ENCODE peak calls at places on chromosome 2, in six cellular contexts. D, M, A, V, T and Y are unnamed samples.

GRCh38 chr2:16102976-16103380 is 162.6 kb downstream of the MYCN start:
- DNase-seq in M (peak; percentile 44), V (no peak), A (no peak), D (peak; percentile 78), T (no peak), Y (peak; percentile 73)

GRCh38 chr2:43519711-43520221 is 76.1 kb downstream of the THADA start:
- DNase-seq in V (peak; percentile 97), D (no peak), M (peak; percentile 29), A (peak; percentile 19), T (no peak), Y (no peak)

GRCh38 chr2:17539993-17540812 is at the start of gene VSNL1:
- DNase-seq in M (peak; percentile 96), V (peak; percentile 68), D (peak; percentile 85), T (peak; percentile 82), A (peak; percentile 98), Y (peak; percentile 88)

GRCh38 chr2:8006626-8007025 is 675.2 kb upstream of the ID2 start:
- DNase-seq in T (no peak), D (no peak), A (no peak), V (no peak), M (no peak), Y (no peak)

GRCh38 chr2:12824304-12824761 is 107.6 kb downstream of the TRIB2 start:
- DNase-seq in A (peak; percentile 11), V (peak; percentile 44), M (no peak), D (no peak), T (no peak), Y (no peak)

GRCh38 chr2:40218679-40219078 is 233.2 kb downstream of the SLC8A1 start:
- DNase-seq in V (no peak), T (no peak), M (no peak), D (peak; percentile 19), A (no peak), Y (no peak)

GRCh38 chr2:16312771-16313170 is 352.9 kb downstream of the CYRIA start:
- DNase-seq in M (no peak), A (no peak), V (no peak), T (no peak), D (no peak), Y (no peak)

GRCh38 chr2:60608679-60609078 is 55.2 kb upstream of the BCL11A start:
- DNase-seq in A (no peak), M (no peak), D (no peak), V (peak; percentile 29), T (no peak), Y (no peak)

GRCh38 chr2:30149513-30149912 is 2.7 kb downstream of the YPEL5 start:
- DNase-seq in A (peak; percentile 40), V (no peak), D (no peak), T (no peak), M (peak; percentile 80), Y (peak; percentile 61)

GRCh38 chr2:121999273-121999672 is 243.8 kb downstream of the TSN start:
- DNase-seq in V (peak; percentile 63), T (no peak), A (no peak), M (no peak), D (peak; percentile 78), Y (no peak)

GRCh38 chr2:152339762-152340286 is 4.8 kb downstream of the FMNL2 start:
- DNase-seq in D (no peak), V (no peak), T (no peak), M (no peak), A (no peak), Y (no peak)

GRCh38 chr2:42067521-42067920 is 19.7 kb downstream of the PKDCC start:
- DNase-seq in M (no peak), T (no peak), A (no peak), D (peak; percentile 71), V (no peak), Y (no peak)

GRCh38 chr2:86221066-86221684 is 21.9 kb downstream of the MRPL35 start:
- DNase-seq in T (no peak), M (peak; percentile 80), V (peak; percentile 45), D (peak; percentile 55), A (peak; percentile 79), Y (peak; percentile 63)

GRCh38 chr2:17790539-17790938 is 25.7 kb upstream of the MSGN1 start:
- DNase-seq in M (no peak), T (no peak), D (no peak), V (no peak), A (no peak), Y (no peak)

DNA sequence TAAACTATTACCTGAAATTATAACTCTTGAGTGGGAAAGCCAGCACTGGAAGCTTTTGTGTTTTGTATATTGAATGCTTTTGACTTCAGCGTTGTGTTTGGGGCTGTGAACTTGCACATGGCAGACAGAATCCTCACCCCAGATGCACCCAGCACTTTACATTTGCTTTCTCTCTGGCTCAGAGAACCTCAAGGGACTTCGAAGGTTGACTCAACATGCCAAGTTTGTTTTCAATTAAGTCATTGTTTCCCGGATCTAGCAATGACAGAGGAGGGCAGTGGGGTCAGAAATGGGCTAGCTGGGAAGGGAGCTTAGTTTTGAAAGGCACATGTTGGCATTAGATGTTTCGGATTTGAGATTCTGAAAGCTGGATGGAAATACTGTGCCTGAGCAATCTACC is 22.4 kb downstream of the TET3 start:
- DNase-seq in V (peak; percentile 32), T (no peak), D (no peak), A (no peak), M (no peak), Y (no peak)
- H3K4me3 ChIP-seq in V (no peak overlapping the region), T (no peak overlapping the region), D (no peak overlapping the region), A (no peak overlapping the region), M (no peak overlapping the region), Y (no peak overlapping the region)

GRCh38 chr2:100817388-100817985 is 2.5 kb upstream of the NPAS2 start:
- DNase-seq in T (no peak), D (no peak), A (no peak), M (no peak), V (no peak), Y (no peak)

GRCh38 chr2:100820346-100821254 is 661 bp downstream of the NPAS2 start:
- DNase-seq in T (no peak), M (peak; percentile 42), A (peak; percentile 39), D (peak; percentile 24), V (no peak), Y (peak; percentile 64)

GRCh38 chr2:100818003-100818605 is 1.8 kb upstream of the NPAS2 start:
- DNase-seq in V (peak; percentile 29), A (no peak), M (no peak), T (no peak), D (no peak), Y (no peak)

GRCh38 chr2:100819365-100820345 is at the start of gene NPAS2:
- DNase-seq in M (peak; percentile 46), A (peak; percentile 82), D (peak; percentile 57), T (peak; percentile 71), V (peak; percentile 46), Y (peak; percentile 86)

DNA sequence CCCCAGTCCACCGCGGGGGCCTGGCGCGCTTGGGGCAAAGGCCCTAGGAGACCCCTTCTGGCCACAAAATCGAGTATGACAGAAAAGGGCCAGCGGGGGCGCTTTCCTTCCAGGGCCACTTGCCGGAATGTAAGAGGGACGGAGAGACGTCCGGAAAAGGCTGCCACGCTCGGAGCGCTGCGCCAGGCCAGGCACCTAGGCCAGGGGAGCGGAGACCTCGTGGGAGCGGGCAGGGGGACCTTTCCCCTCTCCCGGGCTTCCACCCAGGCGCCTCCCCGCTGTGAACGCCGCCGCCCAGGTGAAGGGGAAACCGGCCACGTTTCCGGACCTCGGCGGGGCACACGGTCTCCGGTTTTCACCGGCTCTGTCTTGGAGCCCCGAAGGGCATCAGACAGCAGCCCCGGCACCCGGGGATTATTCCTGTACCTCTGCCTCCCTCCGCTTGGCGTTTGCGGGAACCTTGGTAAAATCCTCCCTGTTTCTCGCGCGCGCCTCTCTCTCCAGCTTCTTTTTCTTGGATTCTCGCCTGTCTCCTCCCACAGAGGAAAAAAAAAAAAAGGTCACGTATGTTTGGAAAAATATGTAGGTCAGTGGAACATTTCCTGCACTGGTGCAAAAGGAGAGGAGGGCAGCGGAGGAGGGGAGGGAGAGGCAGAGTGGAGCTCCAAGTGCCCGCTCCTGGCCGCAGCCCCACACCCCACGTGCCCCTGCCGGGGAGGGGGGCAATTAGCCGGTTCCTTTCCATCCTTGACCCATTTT is 1.2 kb upstream of the NPAS2 start:
- DNase-seq in M (peak; percentile 80), D (peak; percentile 72), V (peak; percentile 72), T (peak; percentile 89), A (peak; percentile 83), Y (peak; percentile 86)
- H3K4me3 ChIP-seq in M (peak overlapping the region; percentile 72), D (peak overlapping the region; percentile 68), V (peak overlapping the region; percentile 70), T (peak overlapping the region; percentile 91), A (peak overlapping the region; percentile 63), Y (peak overlapping the region; percentile 48)

GRCh38 chr2:37156857-37157714 is at the start of gene EIF2AK2:
- DNase-seq in T (peak; percentile 92), M (peak; percentile 95), D (peak; percentile 86), V (peak; percentile 76), A (peak; percentile 89), Y (peak; percentile 96)
- H3K4me3 ChIP-seq in T (peak within 1 kb of the TSS; percentile 96), M (peak within 1 kb of the TSS; percentile 86), D (peak within 1 kb of the TSS; percentile 95), V (peak within 1 kb of the TSS; percentile 83), A (peak within 1 kb of the TSS; percentile 69), Y (peak within 1 kb of the TSS; percentile 65)

GRCh38 chr2:120520454-120520853 is 174.5 kb downstream of the INHBB start:
- DNase-seq in M (no peak), T (no peak), A (no peak), D (no peak), V (no peak), Y (no peak)
- H3K4me3 ChIP-seq in M (no peak overlapping the region), T (no peak overlapping the region), A (no peak overlapping the region), D (no peak overlapping the region), V (no peak overlapping the region), Y (no peak overlapping the region)

GRCh38 chr2:99380376-99381010 is 43.3 kb downstream of the EIF5B start:
- DNase-seq in V (no peak), T (no peak), A (no peak), D (no peak), M (peak; percentile 29), Y (no peak)
- H3K4me3 ChIP-seq in V (no peak overlapping the region), T (no peak overlapping the region), A (no peak overlapping the region), D (no peak overlapping the region), M (no peak overlapping the region), Y (no peak overlapping the region)